ENCODE peak calls at places on chromosome 1, in seven cellular contexts. One of them, this sample, is unnamed.

GRCh38 chr1:89460348-89460747 is 64.3 kb upstream of the LRRC8B start:
- DNase-seq in heart right ventricle: no peak
- DNase-seq in MG63: no peak
- DNase-seq in CD8-positive, alpha-beta memory T cell: no peak
- DNase-seq in BJ: no peak
- DNase-seq in tibial nerve: no peak
- DNase-seq in pancreas: no peak
- DNase-seq in this sample: no peak

GRCh38 chr1:215704089-215704860 is 137.2 kb downstream of the KCTD3 start:
- DNase-seq in heart right ventricle: no peak
- DNase-seq in MG63: no peak
- DNase-seq in CD8-positive, alpha-beta memory T cell: no peak
- DNase-seq in BJ: no peak
- DNase-seq in tibial nerve: no peak
- DNase-seq in pancreas: no peak
- DNase-seq in this sample: no peak

GRCh38 chr1:239739919-239740318 is 351.8 kb upstream of the FMN2 start:
- DNase-seq in heart right ventricle: no peak
- DNase-seq in MG63: no peak
- DNase-seq in CD8-positive, alpha-beta memory T cell: no peak
- DNase-seq in BJ: no peak
- DNase-seq in tibial nerve: no peak
- DNase-seq in pancreas: no peak
- DNase-seq in this sample: no peak

GRCh38 chr1:1160281-1160930 is 13.3 kb upstream of the TTLL10 start:
- DNase-seq in heart right ventricle: no peak
- DNase-seq in MG63: no peak
- DNase-seq in CD8-positive, alpha-beta memory T cell: no peak
- DNase-seq in BJ: no peak
- DNase-seq in tibial nerve: no peak
- DNase-seq in pancreas: no peak
- DNase-seq in this sample: no peak

GRCh38 chr1:185570962-185571361 is 163.2 kb upstream of the HMCN1 start:
- DNase-seq in heart right ventricle: no peak
- DNase-seq in MG63: no peak
- DNase-seq in CD8-positive, alpha-beta memory T cell: no peak
- DNase-seq in BJ: no peak
- DNase-seq in tibial nerve: no peak
- DNase-seq in pancreas: no peak
- DNase-seq in this sample: no peak

GRCh38 chr1:47664356-47664755 is 226.5 kb downstream of the FOXD2 start:
- DNase-seq in heart right ventricle: no peak
- DNase-seq in MG63: no peak
- DNase-seq in CD8-positive, alpha-beta memory T cell: no peak
- DNase-seq in BJ: no peak
- DNase-seq in tibial nerve: no peak
- DNase-seq in pancreas: no peak
- DNase-seq in this sample: no peak

GRCh38 chr1:115112496-115113375 is 23.4 kb upstream of the TSPAN2 start:
- DNase-seq in heart right ventricle: peak; percentile 43
- DNase-seq in MG63: no peak
- DNase-seq in CD8-positive, alpha-beta memory T cell: peak; percentile 51
- DNase-seq in BJ: no peak
- DNase-seq in tibial nerve: peak; percentile 38
- DNase-seq in pancreas: peak; percentile 44
- DNase-seq in this sample: no peak

GRCh38 chr1:196910208-196910607 is 22.4 kb downstream of the CFHR4 start:
- DNase-seq in heart right ventricle: no peak
- DNase-seq in MG63: no peak
- DNase-seq in CD8-positive, alpha-beta memory T cell: no peak
- DNase-seq in BJ: no peak
- DNase-seq in tibial nerve: no peak
- DNase-seq in pancreas: no peak
- DNase-seq in this sample: no peak

GRCh38 chr1:27342391-27342777 is 562 bp downstream of the SYTL1 start:
- DNase-seq in heart right ventricle: no peak
- DNase-seq in MG63: no peak
- DNase-seq in CD8-positive, alpha-beta memory T cell: peak; percentile 31
- DNase-seq in BJ: no peak
- DNase-seq in tibial nerve: no peak
- DNase-seq in pancreas: peak; percentile 32
- DNase-seq in this sample: no peak

GRCh38 chr1:44418022-44418673 is 13.1 kb downstream of the RNF220 start:
- DNase-seq in heart right ventricle: no peak
- DNase-seq in MG63: no peak
- DNase-seq in CD8-positive, alpha-beta memory T cell: no peak
- DNase-seq in BJ: no peak
- DNase-seq in tibial nerve: no peak
- DNase-seq in pancreas: no peak
- DNase-seq in this sample: no peak
- H3K27me3 ChIP-seq in heart right ventricle: peaks cover 88% of the 10 kb centered on the region
- H3K27me3 ChIP-seq in MG63: no peaks in the 10 kb centered on the region
- H3K27me3 ChIP-seq in CD8-positive, alpha-beta memory T cell: peaks cover 41% of the 10 kb centered on the region
- H3K27me3 ChIP-seq in BJ: peaks cover 53% of the 10 kb centered on the region
- H3K27me3 ChIP-seq in tibial nerve: no peaks in the 10 kb centered on the region
- H3K27me3 ChIP-seq in pancreas: peaks cover 25% of the 10 kb centered on the region
- H3K27me3 ChIP-seq in this sample: peaks cover 60% of the 10 kb centered on the region

DNA sequence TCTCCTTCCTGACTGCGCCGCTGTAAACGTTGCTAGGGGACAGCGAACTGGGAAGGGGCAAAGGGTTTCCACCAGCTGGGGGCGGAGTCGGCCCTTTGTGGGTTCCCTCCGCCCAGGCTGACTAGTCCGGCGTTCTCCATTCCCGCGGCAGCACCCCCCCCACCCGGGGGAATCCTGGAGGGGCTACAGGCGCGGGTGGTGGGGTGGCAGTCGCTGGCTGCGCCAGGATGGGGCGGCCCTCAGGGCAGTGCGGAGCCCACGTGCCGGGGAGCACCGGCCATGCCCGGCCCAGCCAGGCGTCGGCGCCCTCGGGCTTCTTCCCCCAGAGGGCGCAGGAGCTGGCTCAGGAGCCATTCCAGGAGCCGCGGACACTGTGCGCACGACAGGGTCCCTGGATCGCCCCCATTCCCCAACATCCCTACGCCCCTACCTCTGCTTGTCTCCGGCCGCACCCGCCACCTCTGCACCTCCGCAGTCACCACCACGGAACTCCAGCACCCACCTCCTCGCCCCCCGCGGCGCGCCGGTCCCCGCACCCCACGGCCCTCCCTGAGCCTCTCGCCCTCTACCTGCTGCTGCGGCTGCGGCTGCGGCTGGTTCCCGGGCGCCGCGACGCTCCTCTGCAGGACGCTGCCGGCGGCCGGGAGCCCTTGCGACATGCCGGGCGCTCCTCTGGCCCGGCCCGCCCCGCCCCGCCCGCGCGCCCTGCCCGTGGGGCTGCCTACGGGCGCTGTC is 369 bp downstream of the BATF3 start:
- DNase-seq in heart right ventricle: peak; percentile 37
- DNase-seq in MG63: peak; percentile 66
- DNase-seq in CD8-positive, alpha-beta memory T cell: peak; percentile 27
- DNase-seq in BJ: no peak
- DNase-seq in tibial nerve: peak; percentile 26
- DNase-seq in pancreas: peak; percentile 46
- DNase-seq in this sample: no peak
- H3K27me3 ChIP-seq in heart right ventricle: peaks cover 11% of the 10 kb centered on the region
- H3K27me3 ChIP-seq in MG63: peaks cover 18% of the 10 kb centered on the region
- H3K27me3 ChIP-seq in CD8-positive, alpha-beta memory T cell: peaks cover 4% of the 10 kb centered on the region
- H3K27me3 ChIP-seq in BJ: peaks cover 6% of the 10 kb centered on the region
- H3K27me3 ChIP-seq in tibial nerve: no peaks in the 10 kb centered on the region
- H3K27me3 ChIP-seq in pancreas: no peaks in the 10 kb centered on the region
- H3K27me3 ChIP-seq in this sample: peaks cover 80% of the 10 kb centered on the region

GRCh38 chr1:213984387-213985180 is 3.2 kb upstream of the PROX1 start:
- DNase-seq in heart right ventricle: no peak
- DNase-seq in MG63: no peak
- DNase-seq in CD8-positive, alpha-beta memory T cell: no peak
- DNase-seq in BJ: no peak
- DNase-seq in tibial nerve: no peak
- DNase-seq in pancreas: no peak
- DNase-seq in this sample: no peak
- H3K27me3 ChIP-seq in heart right ventricle: peaks cover 70% of the 10 kb centered on the region
- H3K27me3 ChIP-seq in MG63: peaks cover 74% of the 10 kb centered on the region
- H3K27me3 ChIP-seq in CD8-positive, alpha-beta memory T cell: peaks cover 63% of the 10 kb centered on the region
- H3K27me3 ChIP-seq in BJ: peaks cover 26% of the 10 kb centered on the region
- H3K27me3 ChIP-seq in tibial nerve: peaks cover 4% of the 10 kb centered on the region
- H3K27me3 ChIP-seq in pancreas: no peaks in the 10 kb centered on the region
- H3K27me3 ChIP-seq in this sample: peaks cover 66% of the 10 kb centered on the region

GRCh38 chr1:22723151-22723550 is 12.5 kb downstream of the EPHB2 start:
- DNase-seq in heart right ventricle: no peak
- DNase-seq in MG63: no peak
- DNase-seq in CD8-positive, alpha-beta memory T cell: no peak
- DNase-seq in BJ: no peak
- DNase-seq in tibial nerve: no peak
- DNase-seq in pancreas: peak; percentile 21
- DNase-seq in this sample: no peak
- H3K27me3 ChIP-seq in heart right ventricle: peaks cover 36% of the 10 kb centered on the region
- H3K27me3 ChIP-seq in MG63: no peaks in the 10 kb centered on the region
- H3K27me3 ChIP-seq in CD8-positive, alpha-beta memory T cell: peaks cover 5% of the 10 kb centered on the region
- H3K27me3 ChIP-seq in BJ: no peaks in the 10 kb centered on the region
- H3K27me3 ChIP-seq in tibial nerve: no peaks in the 10 kb centered on the region
- H3K27me3 ChIP-seq in pancreas: no peaks in the 10 kb centered on the region
- H3K27me3 ChIP-seq in this sample: peaks cover 5% of the 10 kb centered on the region

DNA sequence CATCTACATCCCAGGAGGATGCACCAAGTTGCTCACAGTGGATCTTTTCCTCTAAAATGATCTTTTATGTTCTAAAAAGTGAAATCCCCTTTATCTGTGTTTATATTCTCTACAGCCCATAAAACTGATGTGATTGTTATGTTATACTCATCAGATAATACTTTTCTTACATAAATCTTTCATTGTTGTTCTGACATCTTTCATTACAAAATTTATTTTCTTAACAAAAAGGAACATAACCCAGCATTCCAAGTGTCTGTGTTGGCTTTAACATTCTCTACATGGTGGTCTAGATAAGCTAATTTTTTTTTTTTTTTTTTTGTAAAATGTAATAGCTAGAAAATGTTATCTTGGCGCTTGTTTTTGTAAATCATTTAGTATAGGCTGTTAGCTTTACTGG is 8.3 kb upstream of the CACYBP start:
- DNase-seq in heart right ventricle: no peak
- DNase-seq in MG63: no peak
- DNase-seq in CD8-positive, alpha-beta memory T cell: no peak
- DNase-seq in BJ: no peak
- DNase-seq in tibial nerve: no peak
- DNase-seq in pancreas: no peak
- DNase-seq in this sample: no peak
- H3K27me3 ChIP-seq in heart right ventricle: no peaks in the 10 kb centered on the region
- H3K27me3 ChIP-seq in MG63: no peaks in the 10 kb centered on the region
- H3K27me3 ChIP-seq in CD8-positive, alpha-beta memory T cell: no peaks in the 10 kb centered on the region
- H3K27me3 ChIP-seq in BJ: no peaks in the 10 kb centered on the region
- H3K27me3 ChIP-seq in tibial nerve: no peaks in the 10 kb centered on the region
- H3K27me3 ChIP-seq in pancreas: no peaks in the 10 kb centered on the region
- H3K27me3 ChIP-seq in this sample: no peaks in the 10 kb centered on the region

DNA sequence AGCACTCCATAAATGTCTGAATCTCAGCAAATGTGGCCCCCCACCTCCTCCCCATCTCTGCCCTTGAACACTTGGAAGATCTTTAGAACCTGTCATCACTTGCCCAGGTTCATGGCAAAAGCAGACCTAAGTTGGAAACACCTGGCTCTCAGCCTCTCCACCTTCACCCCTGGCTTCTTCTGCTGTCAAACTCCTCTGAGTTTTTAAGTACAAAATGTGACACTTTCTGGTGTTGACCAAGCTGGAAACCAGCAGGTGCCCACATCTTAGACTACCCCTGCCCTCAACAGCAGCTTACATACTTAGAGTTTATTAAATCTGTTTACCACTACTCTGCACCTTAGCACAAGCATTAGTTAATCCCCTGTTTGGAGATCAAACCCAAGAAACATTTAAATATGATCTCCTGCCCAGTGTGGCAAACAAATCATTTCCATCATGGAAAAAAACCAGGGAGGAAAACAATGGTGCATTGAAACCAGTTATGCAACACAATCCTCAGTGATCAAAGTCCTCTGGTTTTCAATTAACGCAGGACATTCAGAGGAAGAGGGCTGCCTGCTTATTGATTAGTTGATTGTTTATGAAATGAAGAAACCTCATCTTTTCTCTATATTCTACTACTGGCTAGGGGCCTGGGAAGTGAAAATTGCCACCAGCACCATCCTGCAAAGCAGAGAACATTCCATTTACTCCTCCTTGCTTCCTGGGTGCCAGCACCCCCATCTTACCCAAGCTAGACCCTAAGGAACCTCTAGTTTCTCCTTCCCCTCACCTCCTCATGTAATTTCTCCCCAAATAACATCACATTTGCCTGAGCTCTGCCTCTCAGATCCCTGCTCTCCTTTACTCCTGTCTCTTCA is 139.4 kb upstream of the RAB4A start:
- DNase-seq in heart right ventricle: no peak
- DNase-seq in MG63: no peak
- DNase-seq in CD8-positive, alpha-beta memory T cell: no peak
- DNase-seq in BJ: no peak
- DNase-seq in tibial nerve: no peak
- DNase-seq in pancreas: no peak
- DNase-seq in this sample: no peak
- H3K27me3 ChIP-seq in heart right ventricle: peaks cover 16% of the 10 kb centered on the region
- H3K27me3 ChIP-seq in MG63: no peaks in the 10 kb centered on the region
- H3K27me3 ChIP-seq in CD8-positive, alpha-beta memory T cell: no peaks in the 10 kb centered on the region
- H3K27me3 ChIP-seq in BJ: peaks cover 3% of the 10 kb centered on the region
- H3K27me3 ChIP-seq in tibial nerve: no peaks in the 10 kb centered on the region
- H3K27me3 ChIP-seq in pancreas: no peaks in the 10 kb centered on the region
- H3K27me3 ChIP-seq in this sample: peaks cover 24% of the 10 kb centered on the region

GRCh38 chr1:61477301-61477700 is 247.6 kb downstream of the TM2D1 start:
- DNase-seq in heart right ventricle: no peak
- DNase-seq in MG63: no peak
- DNase-seq in CD8-positive, alpha-beta memory T cell: no peak
- DNase-seq in BJ: no peak
- DNase-seq in tibial nerve: no peak
- DNase-seq in pancreas: no peak
- DNase-seq in this sample: no peak
- H3K27me3 ChIP-seq in heart right ventricle: no peaks in the 10 kb centered on the region
- H3K27me3 ChIP-seq in MG63: no peaks in the 10 kb centered on the region
- H3K27me3 ChIP-seq in CD8-positive, alpha-beta memory T cell: no peaks in the 10 kb centered on the region
- H3K27me3 ChIP-seq in BJ: no peaks in the 10 kb centered on the region
- H3K27me3 ChIP-seq in tibial nerve: no peaks in the 10 kb centered on the region
- H3K27me3 ChIP-seq in pancreas: no peaks in the 10 kb centered on the region
- H3K27me3 ChIP-seq in this sample: no peaks in the 10 kb centered on the region

DNA sequence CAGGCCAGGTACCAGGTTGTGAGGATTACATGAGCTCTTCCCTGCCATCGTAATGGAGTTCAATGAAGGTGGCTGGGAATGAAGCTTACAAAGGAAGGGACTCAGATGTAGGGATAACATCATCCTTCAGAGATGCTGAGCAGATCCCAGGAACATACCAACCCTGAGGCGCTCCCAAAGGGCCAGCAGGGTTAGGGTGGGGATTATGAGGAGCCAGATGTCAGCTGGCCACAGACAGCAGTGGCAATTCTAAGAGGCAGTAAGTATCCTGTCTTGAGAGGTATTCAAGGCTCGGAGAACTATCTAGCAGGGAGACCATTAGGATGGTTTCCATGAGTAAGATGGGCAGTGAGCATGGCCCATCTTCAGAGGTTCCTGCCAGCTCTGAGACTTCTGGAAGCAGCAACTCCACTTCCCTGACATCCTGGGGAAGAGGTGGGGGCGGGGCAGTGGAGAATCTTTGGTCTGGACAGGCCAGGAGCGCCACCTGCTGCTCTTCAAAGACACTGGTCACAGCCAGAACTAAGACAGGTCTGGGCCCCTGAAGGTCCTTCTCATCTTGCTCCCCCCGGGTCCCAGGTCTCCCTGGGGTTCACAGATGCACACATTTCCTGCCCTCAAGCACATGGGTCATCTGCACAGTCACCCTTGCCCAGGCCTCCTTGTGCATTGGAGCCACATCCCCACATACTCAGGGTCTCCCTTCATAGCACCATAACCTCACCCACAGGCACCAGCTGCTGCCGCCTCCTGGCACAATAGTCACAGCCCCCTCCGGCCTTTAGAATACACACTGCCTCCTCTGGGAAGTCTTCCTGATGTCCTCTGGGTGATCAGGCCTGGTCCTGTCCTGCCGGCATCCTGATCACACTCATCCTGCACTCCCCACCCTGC is 2.8 kb upstream of the SDC3 start:
- DNase-seq in heart right ventricle: peak; percentile 87
- DNase-seq in MG63: peak; percentile 70
- DNase-seq in CD8-positive, alpha-beta memory T cell: no peak
- DNase-seq in BJ: no peak
- DNase-seq in tibial nerve: peak; percentile 95
- DNase-seq in pancreas: peak; percentile 88
- DNase-seq in this sample: peak; percentile 58
- H3K27me3 ChIP-seq in heart right ventricle: no peaks in the 10 kb centered on the region
- H3K27me3 ChIP-seq in MG63: no peaks in the 10 kb centered on the region
- H3K27me3 ChIP-seq in CD8-positive, alpha-beta memory T cell: peaks cover 15% of the 10 kb centered on the region
- H3K27me3 ChIP-seq in BJ: no peaks in the 10 kb centered on the region
- H3K27me3 ChIP-seq in tibial nerve: no peaks in the 10 kb centered on the region
- H3K27me3 ChIP-seq in pancreas: no peaks in the 10 kb centered on the region
- H3K27me3 ChIP-seq in this sample: peaks cover 6% of the 10 kb centered on the region